ENCODE peak calls at places on chromosomes 4 and X, in nine cellular contexts. One of them, this sample, is unnamed.

GRCh38 chr4:186653973-186654372 is 69.7 kb downstream of the FAT1 start:
- DNase-seq in GM19239: no peak
- DNase-seq in NB4: no peak
- DNase-seq in amniotic stem cell: no peak
- DNase-seq in posterior vena cava: no peak
- DNase-seq in NCI-H2171 treated with DMSO at 0.1 percent for 48 hours: no peak
- DNase-seq in GM13977: no peak
- DNase-seq in prostate gland: no peak
- DNase-seq in stimulated activated naive B cell treated with anti-CD40 and anti-IgM and Interleukin-4, amounts not matched to agents 10 μg/mL and 1 μg/mL and 100 μg/mL, for 72 hours: no peak
- DNase-seq in this sample: no peak

GRCh38 chr4:168514249-168514852 is 17.5 kb downstream of the PALLD start:
- DNase-seq in stimulated activated naive B cell treated with anti-CD40 and anti-IgM and Interleukin-4, amounts not matched to agents 10 μg/mL and 1 μg/mL and 100 μg/mL, for 72 hours: no peak
- DNase-seq in NCI-H2171 treated with DMSO at 0.1 percent for 48 hours: no peak
- DNase-seq in GM13977: peak
- DNase-seq in GM19239: no peak
- DNase-seq in amniotic stem cell: peak
- DNase-seq in NB4: peak
- DNase-seq in posterior vena cava: no peak
- DNase-seq in prostate gland: no peak
- DNase-seq in this sample: no peak

GRCh38 chr4:129153700-129154099 is 57.7 kb downstream of the C4orf33 start:
- DNase-seq in amniotic stem cell: no peak
- DNase-seq in NCI-H2171 treated with DMSO at 0.1 percent for 48 hours: no peak
- DNase-seq in stimulated activated naive B cell treated with anti-CD40 and anti-IgM and Interleukin-4, amounts not matched to agents 10 μg/mL and 1 μg/mL and 100 μg/mL, for 72 hours: no peak
- DNase-seq in prostate gland: no peak
- DNase-seq in GM13977: no peak
- DNase-seq in NB4: no peak
- DNase-seq in posterior vena cava: no peak
- DNase-seq in GM19239: no peak
- DNase-seq in this sample: no peak

GRCh38 chrX:101449279-101449678 is 36.0 kb upstream of the ARMCX4 start:
- DNase-seq in stimulated activated naive B cell treated with anti-CD40 and anti-IgM and Interleukin-4, amounts not matched to agents 10 μg/mL and 1 μg/mL and 100 μg/mL, for 72 hours: no peak
- DNase-seq in NB4: no peak
- DNase-seq in amniotic stem cell: no peak
- DNase-seq in prostate gland: no peak
- DNase-seq in posterior vena cava: no peak
- DNase-seq in GM19239: no peak
- DNase-seq in NCI-H2171 treated with DMSO at 0.1 percent for 48 hours: no peak
- DNase-seq in GM13977: no peak
- DNase-seq in this sample: no peak

GRCh38 chr4:14856076-14856926 is 146.0 kb upstream of the CPEB2 start:
- DNase-seq in amniotic stem cell: peak
- DNase-seq in GM19239: peak
- DNase-seq in stimulated activated naive B cell treated with anti-CD40 and anti-IgM and Interleukin-4, amounts not matched to agents 10 μg/mL and 1 μg/mL and 100 μg/mL, for 72 hours: peak
- DNase-seq in NB4: peak
- DNase-seq in NCI-H2171 treated with DMSO at 0.1 percent for 48 hours: no peak
- DNase-seq in posterior vena cava: peak
- DNase-seq in GM13977: peak
- DNase-seq in prostate gland: peak
- DNase-seq in this sample: peak

GRCh38 chr4:101224358-101225218 is 122.7 kb downstream of the PPP3CA start:
- DNase-seq in posterior vena cava: no peak
- DNase-seq in amniotic stem cell: no peak
- DNase-seq in GM13977: no peak
- DNase-seq in stimulated activated naive B cell treated with anti-CD40 and anti-IgM and Interleukin-4, amounts not matched to agents 10 μg/mL and 1 μg/mL and 100 μg/mL, for 72 hours: no peak
- DNase-seq in prostate gland: no peak
- DNase-seq in NB4: no peak
- DNase-seq in NCI-H2171 treated with DMSO at 0.1 percent for 48 hours: no peak
- DNase-seq in GM19239: no peak
- DNase-seq in this sample: no peak

GRCh38 chrX:55709735-55710134 is 7.8 kb upstream of the RRAGB start:
- DNase-seq in amniotic stem cell: no peak
- DNase-seq in NCI-H2171 treated with DMSO at 0.1 percent for 48 hours: no peak
- DNase-seq in NB4: peak
- DNase-seq in GM13977: no peak
- DNase-seq in prostate gland: no peak
- DNase-seq in stimulated activated naive B cell treated with anti-CD40 and anti-IgM and Interleukin-4, amounts not matched to agents 10 μg/mL and 1 μg/mL and 100 μg/mL, for 72 hours: no peak
- DNase-seq in posterior vena cava: no peak
- DNase-seq in GM19239: no peak
- DNase-seq in this sample: no peak

GRCh38 chrX:17595456-17596035 is 141.7 kb upstream of the SCML1 start:
- DNase-seq in NB4: no peak
- DNase-seq in prostate gland: no peak
- DNase-seq in NCI-H2171 treated with DMSO at 0.1 percent for 48 hours: no peak
- DNase-seq in stimulated activated naive B cell treated with anti-CD40 and anti-IgM and Interleukin-4, amounts not matched to agents 10 μg/mL and 1 μg/mL and 100 μg/mL, for 72 hours: no peak
- DNase-seq in GM13977: no peak
- DNase-seq in GM19239: no peak
- DNase-seq in posterior vena cava: no peak
- DNase-seq in amniotic stem cell: no peak
- DNase-seq in this sample: no peak

GRCh38 chr4:38453253-38453881 is 210.6 kb upstream of the KLF3 start:
- DNase-seq in NB4: no peak
- DNase-seq in stimulated activated naive B cell treated with anti-CD40 and anti-IgM and Interleukin-4, amounts not matched to agents 10 μg/mL and 1 μg/mL and 100 μg/mL, for 72 hours: no peak
- DNase-seq in GM13977: no peak
- DNase-seq in prostate gland: no peak
- DNase-seq in NCI-H2171 treated with DMSO at 0.1 percent for 48 hours: no peak
- DNase-seq in GM19239: no peak
- DNase-seq in posterior vena cava: no peak
- DNase-seq in amniotic stem cell: no peak
- DNase-seq in this sample: no peak

GRCh38 chrX:153600032-153600373 is 1.1 kb upstream of the CCNQ start:
- DNase-seq in prostate gland: no peak
- DNase-seq in amniotic stem cell: no peak
- DNase-seq in posterior vena cava: peak
- DNase-seq in NB4: peak
- DNase-seq in GM19239: no peak
- DNase-seq in GM13977: no peak
- DNase-seq in stimulated activated naive B cell treated with anti-CD40 and anti-IgM and Interleukin-4, amounts not matched to agents 10 μg/mL and 1 μg/mL and 100 μg/mL, for 72 hours: no peak
- DNase-seq in NCI-H2171 treated with DMSO at 0.1 percent for 48 hours: peak
- DNase-seq in this sample: no peak

This sample was measured in kidney.